ENCODE peak calls at places on chromosome 20, in five cellular contexts. One of them, this sample, is unnamed.

GRCh38 chr20:53666144-53666543 is 72.5 kb upstream of the ZNF217 start:
- DNase-seq in stimulated activated CD4-positive, alpha-beta T cell treated with anti-CD3 and anti-CD28 coated beads, Interleukin-15, amount 100 ng/mL, for 24 hours: no peak
- DNase-seq in epithelial cell of prostate: no peak
- DNase-seq in fibroblast of pulmonary artery: no peak
- DNase-seq in small intestine: no peak
- DNase-seq in this sample: no peak

GRCh38 chr20:32354592-32355416 is 3.3 kb upstream of the ASXL1 start:
- DNase-seq in stimulated activated CD4-positive, alpha-beta T cell treated with anti-CD3 and anti-CD28 coated beads, Interleukin-15, amount 100 ng/mL, for 24 hours: peak; percentile 39
- DNase-seq in epithelial cell of prostate: no peak
- DNase-seq in fibroblast of pulmonary artery: peak; percentile 63
- DNase-seq in small intestine: no peak
- DNase-seq in this sample: peak; percentile 66

GRCh38 chr20:53900380-53900999 is 169.9 kb downstream of the BCAS1 start:
- DNase-seq in stimulated activated CD4-positive, alpha-beta T cell treated with anti-CD3 and anti-CD28 coated beads, Interleukin-15, amount 100 ng/mL, for 24 hours: no peak
- DNase-seq in epithelial cell of prostate: no peak
- DNase-seq in fibroblast of pulmonary artery: peak; percentile 88
- DNase-seq in small intestine: no peak
- DNase-seq in this sample: peak; percentile 78

GRCh38 chr20:49812463-49813304 is at the start of gene SLC9A8:
- DNase-seq in stimulated activated CD4-positive, alpha-beta T cell treated with anti-CD3 and anti-CD28 coated beads, Interleukin-15, amount 100 ng/mL, for 24 hours: peak; percentile 86
- DNase-seq in epithelial cell of prostate: peak; percentile 65
- DNase-seq in fibroblast of pulmonary artery: peak; percentile 94
- DNase-seq in small intestine: peak; percentile 77
- DNase-seq in this sample: peak; percentile 86

GRCh38 chr20:62208061-62208804 is 11.8 kb downstream of the HRH3 start:
- DNase-seq in stimulated activated CD4-positive, alpha-beta T cell treated with anti-CD3 and anti-CD28 coated beads, Interleukin-15, amount 100 ng/mL, for 24 hours: no peak
- DNase-seq in epithelial cell of prostate: no peak
- DNase-seq in fibroblast of pulmonary artery: no peak
- DNase-seq in small intestine: no peak
- DNase-seq in this sample: no peak

GRCh38 chr20:34806255-34806654 is 19.2 kb downstream of the NCOA6 start:
- DNase-seq in stimulated activated CD4-positive, alpha-beta T cell treated with anti-CD3 and anti-CD28 coated beads, Interleukin-15, amount 100 ng/mL, for 24 hours: no peak
- DNase-seq in epithelial cell of prostate: no peak
- DNase-seq in fibroblast of pulmonary artery: no peak
- DNase-seq in small intestine: peak; percentile 17
- DNase-seq in this sample: no peak

GRCh38 chr20:63735859-63736718 is at the start of gene LIME1:
- DNase-seq in stimulated activated CD4-positive, alpha-beta T cell treated with anti-CD3 and anti-CD28 coated beads, Interleukin-15, amount 100 ng/mL, for 24 hours: peak; percentile 68
- DNase-seq in epithelial cell of prostate: no peak
- DNase-seq in fibroblast of pulmonary artery: no peak
- DNase-seq in small intestine: peak; percentile 47
- DNase-seq in this sample: no peak

GRCh38 chr20:31653573-31653972 is 15.9 kb downstream of the COX4I2 start:
- DNase-seq in stimulated activated CD4-positive, alpha-beta T cell treated with anti-CD3 and anti-CD28 coated beads, Interleukin-15, amount 100 ng/mL, for 24 hours: no peak
- DNase-seq in epithelial cell of prostate: no peak
- DNase-seq in fibroblast of pulmonary artery: no peak
- DNase-seq in small intestine: no peak
- DNase-seq in this sample: no peak

GRCh38 chr20:34600892-34601653 is 42.6 kb downstream of the MAP1LC3A start:
- DNase-seq in stimulated activated CD4-positive, alpha-beta T cell treated with anti-CD3 and anti-CD28 coated beads, Interleukin-15, amount 100 ng/mL, for 24 hours: no peak
- DNase-seq in epithelial cell of prostate: no peak
- DNase-seq in fibroblast of pulmonary artery: no peak
- DNase-seq in small intestine: no peak
- DNase-seq in this sample: no peak

GRCh38 chr20:39651645-39652340 is 689.6 kb downstream of the DHX35 start:
- DNase-seq in stimulated activated CD4-positive, alpha-beta T cell treated with anti-CD3 and anti-CD28 coated beads, Interleukin-15, amount 100 ng/mL, for 24 hours: no peak
- DNase-seq in epithelial cell of prostate: no peak
- DNase-seq in fibroblast of pulmonary artery: no peak
- DNase-seq in small intestine: no peak
- DNase-seq in this sample: no peak

GRCh38 chr20:24779166-24779565 is 169.9 kb upstream of the CST7 start:
- DNase-seq in stimulated activated CD4-positive, alpha-beta T cell treated with anti-CD3 and anti-CD28 coated beads, Interleukin-15, amount 100 ng/mL, for 24 hours: no peak
- DNase-seq in epithelial cell of prostate: no peak
- DNase-seq in fibroblast of pulmonary artery: no peak
- DNase-seq in small intestine: peak; percentile 5
- DNase-seq in this sample: peak; percentile 23

GRCh38 chr20:60749804-60750602 is 502.1 kb upstream of the CDH4 start:
- DNase-seq in stimulated activated CD4-positive, alpha-beta T cell treated with anti-CD3 and anti-CD28 coated beads, Interleukin-15, amount 100 ng/mL, for 24 hours: no peak
- DNase-seq in epithelial cell of prostate: no peak
- DNase-seq in fibroblast of pulmonary artery: no peak
- DNase-seq in small intestine: no peak
- DNase-seq in this sample: no peak

GRCh38 chr20:45094864-45095574 is 5.9 kb downstream of the KCNS1 start:
- DNase-seq in stimulated activated CD4-positive, alpha-beta T cell treated with anti-CD3 and anti-CD28 coated beads, Interleukin-15, amount 100 ng/mL, for 24 hours: no peak
- DNase-seq in epithelial cell of prostate: no peak
- DNase-seq in fibroblast of pulmonary artery: no peak
- DNase-seq in small intestine: no peak
- DNase-seq in this sample: no peak

GRCh38 chr20:48012401-48012974 is 227.2 kb upstream of the SULF2 start:
- DNase-seq in stimulated activated CD4-positive, alpha-beta T cell treated with anti-CD3 and anti-CD28 coated beads, Interleukin-15, amount 100 ng/mL, for 24 hours: no peak
- DNase-seq in epithelial cell of prostate: peak; percentile 90
- DNase-seq in fibroblast of pulmonary artery: peak; percentile 94
- DNase-seq in small intestine: no peak
- DNase-seq in this sample: peak; percentile 37

This sample was measured in astrocyte of the spinal cord.